ENCODE peak calls at places on chromosomes 6 and 20, in nine cellular contexts. F is kidney; M is skeletal muscle cell; Q is CD8-positive, alpha-beta memory T cell; U is KG1; H is brain microvascular endothelial cell; K is ACHN; S is A549; V is NCI-H1436. O is an unnamed sample.

GRCh38 chr6:68635706-68636513 is 828 bp downstream of the ADGRB3 start:
- DNase-seq in F (no peak), M (no peak), Q (no peak), U (no peak), H (peak; percentile 3), K (no peak), S (no peak), V (no peak), O (peak; percentile 58)

GRCh38 chr6:157981132-157981394 is 600 bp upstream of the SYNJ2 start:
- DNase-seq in F (no peak), M (no peak), Q (no peak), U (no peak), H (no peak), K (no peak), S (no peak), V (no peak), O (no peak)

GRCh38 chr6:118134257-118134656 is 227.2 kb downstream of the SLC35F1 start:
- DNase-seq in F (no peak), M (no peak), Q (no peak), U (no peak), H (no peak), K (no peak), S (no peak), V (no peak), O (no peak)

GRCh38 chr6:74607934-74608333 is 597.9 kb downstream of the COL12A1 start:
- DNase-seq in F (no peak), M (no peak), Q (no peak), U (no peak), H (no peak), K (no peak), S (no peak), V (no peak), O (no peak)

GRCh38 chr6:137497722-137498463 is 3.7 kb upstream of the OLIG3 start:
- DNase-seq in F (no peak), M (no peak), Q (no peak), U (no peak), H (no peak), K (no peak), S (no peak), V (no peak), O (no peak)

GRCh38 chr6:34324738-34325444 is 67.6 kb downstream of the NUDT3 start:
- DNase-seq in F (no peak), M (peak; percentile 47), Q (no peak), U (no peak), H (peak; percentile 9), K (no peak), S (no peak), V (peak; percentile 47), O (no peak)

GRCh38 chr6:44074383-44075136 is 52.7 kb downstream of the MRPL14 start:
- DNase-seq in F (no peak), M (no peak), Q (peak; percentile 56), U (no peak), H (peak; percentile 76), K (peak; percentile 66), S (peak; percentile 67), V (no peak), O (peak; percentile 81)

GRCh38 chr6:95489185-95489863 is 88.0 kb upstream of the MANEA start:
- DNase-seq in F (no peak), M (no peak), Q (no peak), U (no peak), H (no peak), K (no peak), S (no peak), V (no peak), O (no peak)

GRCh38 chr6:39617520-39617919 is 107.7 kb downstream of the KIF6 start:
- DNase-seq in F (no peak), M (no peak), Q (no peak), U (no peak), H (no peak), K (no peak), S (no peak), V (no peak), O (no peak)

GRCh38 chr6:165845488-165845887 is 182.4 kb upstream of the PDE10A start:
- DNase-seq in F (no peak), M (no peak), Q (no peak), U (no peak), H (no peak), K (no peak), S (no peak), V (no peak), O (no peak)

GRCh38 chr6:14784596-14785360 is 461.1 kb upstream of the JARID2 start:
- DNase-seq in F (no peak), M (no peak), Q (no peak), U (no peak), H (no peak), K (no peak), S (no peak), V (peak; percentile 36), O (peak; percentile 77)

GRCh38 chr6:40545954-40546353 is 41.2 kb downstream of the LRFN2 start:
- DNase-seq in F (no peak), M (no peak), Q (no peak), U (no peak), H (no peak), K (no peak), S (no peak), V (no peak), O (no peak)

GRCh38 chr6:38346291-38347079 is 293.2 kb downstream of the BTBD9 start:
- DNase-seq in F (no peak), M (peak; percentile 78), Q (no peak), U (no peak), H (peak; percentile 77), K (peak; percentile 78), S (no peak), V (no peak), O (no peak)

GRCh38 chr6:158213925-158214674 is 46.0 kb downstream of the GTF2H5 start:
- DNase-seq in F (peak; percentile 82), M (peak; percentile 29), Q (peak; percentile 39), U (peak; percentile 40), H (peak; percentile 83), K (peak; percentile 72), S (peak; percentile 76), V (peak; percentile 47), O (peak; percentile 77)

GRCh38 chr6:24838994-24839393 is 40.3 kb upstream of the ARMH2 start:
- DNase-seq in F (no peak), M (no peak), Q (no peak), U (no peak), H (no peak), K (no peak), S (no peak), V (no peak), O (no peak)

GRCh38 chr6:48098923-48099322 is 12.1 kb downstream of the PTCHD4 start:
- DNase-seq in F (no peak), M (no peak), Q (no peak), U (no peak), H (no peak), K (no peak), S (no peak), V (no peak), O (no peak)

GRCh38 chr20:42193119-42193518 is 574.9 kb upstream of the CHD6 start:
- DNase-seq in F (no peak), M (no peak), Q (no peak), U (no peak), H (no peak), K (no peak), S (no peak), V (no peak), O (no peak)

O was measured in HAP-1.